ENCODE peak calls at places on chromosomes 11 and 22, in four cellular contexts. R is Caco-2, A is astrocyte of the cerebellum, L is fibroblast of the aortic adventitia. B is an unnamed sample.

GRCh38 chr11:62575837-62576236 is 2.1 kb upstream of the EEF1G start:
- DNase-seq in L (no peak), R (no peak), A (no peak), B (no peak)

GRCh38 chr11:116413861-116414260 is 358.9 kb downstream of the BUD13 start:
- DNase-seq in A (no peak), L (no peak), R (no peak), B (no peak)

GRCh38 chr11:114822038-114822437 is 143.7 kb downstream of the NXPE2 start:
- DNase-seq in A (no peak), R (no peak), L (no peak), B (no peak)

GRCh38 chr11:19242184-19242932 is 1.6 kb upstream of the E2F8 start:
- DNase-seq in L (no peak), A (no peak), R (no peak), B (no peak)

GRCh38 chr11:111296196-111296595 is 2.1 kb upstream of the POU2AF3 start:
- DNase-seq in A (no peak), L (no peak), R (no peak), B (no peak)

GRCh38 chr22:31948002-31948401 is 3.7 kb downstream of the YWHAH start:
- DNase-seq in R (no peak), A (no peak), L (no peak), B (no peak)

GRCh38 chr11:9301720-9302119 is 12.7 kb downstream of the TMEM41B start:
- DNase-seq in R (no peak), L (no peak), A (no peak), B (no peak)

GRCh38 chr11:92852946-92853345 is 116.5 kb upstream of the MTNR1B start:
- DNase-seq in L (no peak), R (no peak), A (no peak), B (no peak)

GRCh38 chr22:37801946-37802309 is 5.8 kb upstream of the GCAT start:
- DNase-seq in L (no peak), A (no peak), R (no peak), B (no peak)

GRCh38 chr11:129252621-129253020 is 60.5 kb upstream of the ARHGAP32 start:
- DNase-seq in A (no peak), R (no peak), L (no peak), B (no peak)

GRCh38 chr11:20671856-20672546 is 2.6 kb downstream of the NELL1 start:
- DNase-seq in R (no peak), L (no peak), A (no peak), B (no peak)

GRCh38 chr22:31906569-31906968 is 37.8 kb upstream of the YWHAH start:
- DNase-seq in A (no peak), R (no peak), L (no peak), B (no peak)

GRCh38 chr11:81246937-81247336 is 1486.7 kb downstream of the FAM181B start:
- DNase-seq in A (no peak), L (no peak), R (no peak), B (peak)

GRCh38 chr11:96263361-96263763 is 79.6 kb downstream of the MAML2 start:
- DNase-seq in R (no peak), A (no peak), L (peak), B (no peak)

GRCh38 chr11:85827768-85828639 is 17.1 kb upstream of the SYTL2 start:
- DNase-seq in R (no peak), L (peak), A (peak), B (peak)

GRCh38 chr11:36380296-36381004 is 84.4 kb downstream of the PRR5L start:
- DNase-seq in R (no peak), L (no peak), A (no peak), B (no peak)

GRCh38 chr11:69704508-69705245 is 855 bp upstream of the FGF19 start:
- DNase-seq in R (no peak), L (no peak), A (no peak), B (no peak)
- H3K4me3 ChIP-seq in R (peak), L (no peak), A (no peak), B (no peak)

GRCh38 chr11:125062931-125063428 is at the start of gene SLC37A2:
- DNase-seq in R (peak), A (peak), L (peak), B (no peak)
- TF ChIP-seq CTCF in R (peak), A (no peak), L (no peak), B (no peak)

DNA sequence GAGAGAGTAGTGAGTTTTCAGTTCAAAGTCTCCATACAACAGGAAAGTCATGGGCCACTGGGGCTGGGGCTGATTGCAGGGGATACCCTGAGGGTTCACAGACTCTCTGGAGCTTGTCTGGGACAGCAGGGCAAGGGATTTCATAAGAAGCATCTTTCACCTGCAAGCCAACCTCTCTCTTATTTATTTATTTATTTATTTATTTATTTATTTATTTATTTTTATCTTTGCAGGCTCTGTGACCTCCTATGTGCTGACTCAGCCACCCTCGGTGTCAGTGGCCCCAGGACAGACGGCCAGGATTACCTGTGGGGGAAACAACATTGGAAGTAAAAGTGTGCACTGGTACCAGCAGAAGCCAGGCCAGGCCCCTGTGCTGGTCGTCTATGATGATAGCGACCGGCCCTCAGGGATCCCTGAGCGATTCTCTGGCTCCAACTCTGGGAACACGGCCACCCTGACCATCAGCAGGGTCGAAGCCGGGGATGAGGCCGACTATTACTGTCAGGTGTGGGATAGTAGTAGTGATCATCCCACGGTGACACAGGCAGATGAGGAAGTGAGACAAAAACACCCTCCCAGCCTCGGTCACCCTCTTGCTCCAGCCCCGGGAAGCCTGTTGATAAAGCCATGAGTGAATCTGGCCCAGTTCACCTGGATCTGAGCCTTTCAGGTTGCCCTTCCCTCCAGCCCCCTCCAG is 68.4 kb downstream of the GGTLC2 start:
- DNase-seq in A (no peak), R (no peak), L (no peak), B (no peak)
- H3K4me3 ChIP-seq in A (no peak), R (no peak), L (no peak), B (no peak)

DNA sequence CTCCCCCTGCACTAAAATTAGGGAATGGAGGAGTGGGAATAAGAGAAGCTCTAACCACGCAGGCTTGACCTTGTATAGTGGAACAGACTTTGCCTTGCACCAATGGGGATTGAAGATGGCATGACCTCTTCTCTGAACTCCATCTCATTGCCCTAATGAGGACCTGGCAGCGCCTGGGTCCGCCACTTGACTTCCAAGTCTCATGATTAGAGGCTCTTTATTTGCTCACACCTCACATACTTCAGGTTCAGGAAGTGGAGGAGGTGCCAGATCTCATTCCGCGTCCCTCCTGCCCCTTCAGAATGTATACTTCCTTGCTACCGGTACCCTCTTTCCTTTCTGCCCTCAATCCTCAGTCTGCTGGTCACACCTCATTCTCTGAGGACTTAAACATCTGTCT is 106.0 kb upstream of the CD44 start:
- DNase-seq in R (no peak), L (no peak), A (no peak), B (no peak)
- TF ChIP-seq CTCF in R (no peak), L (no peak), A (no peak), B (no peak)

DNA sequence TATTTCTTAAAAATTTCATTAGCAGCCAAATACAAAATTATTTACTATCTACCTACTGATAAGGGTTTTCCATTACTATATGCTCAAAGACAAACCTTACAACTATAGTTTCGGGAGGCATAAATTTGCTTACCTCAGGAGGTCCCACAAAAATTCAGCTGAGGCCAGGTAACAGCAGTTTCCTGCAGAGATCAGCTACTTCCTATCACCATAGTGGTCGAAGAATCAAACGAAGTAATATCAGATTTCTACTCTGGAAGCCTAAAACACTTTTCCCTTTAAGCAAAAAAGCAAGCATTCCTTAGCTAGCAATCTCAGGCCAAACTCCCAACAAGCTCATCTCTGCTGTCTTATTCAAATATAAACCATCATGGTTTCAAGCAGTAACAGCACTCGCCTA is 3.1 kb downstream of the NAP1L4 start:
- DNase-seq in R (no peak), L (no peak), A (peak), B (no peak)
- H3K4me3 ChIP-seq in R (peak), L (peak), A (peak), B (peak)

GRCh38 chr22:26170795-26171194 is 1.5 kb downstream of the SEZ6L start:
- DNase-seq in R (no peak), A (no peak), L (no peak), B (no peak)
- TF ChIP-seq CTCF in R (no peak), A (no peak), L (no peak), B (no peak)

GRCh38 chr11:57787920-57788716 is 26.5 kb downstream of the CTNND1 start:
- DNase-seq in R (peak), A (no peak), L (no peak), B (no peak)

GRCh38 chr11:57781529-57781943 is 19.9 kb downstream of the CTNND1 start:
- DNase-seq in R (peak), A (no peak), L (peak), B (peak)

GRCh38 chr11:57786436-57786835 is 24.8 kb downstream of the CTNND1 start:
- DNase-seq in L (no peak), R (no peak), A (no peak), B (peak)

GRCh38 chr11:57787205-57787604 is 25.6 kb downstream of the CTNND1 start:
- DNase-seq in A (no peak), R (no peak), L (no peak), B (no peak)

DNA sequence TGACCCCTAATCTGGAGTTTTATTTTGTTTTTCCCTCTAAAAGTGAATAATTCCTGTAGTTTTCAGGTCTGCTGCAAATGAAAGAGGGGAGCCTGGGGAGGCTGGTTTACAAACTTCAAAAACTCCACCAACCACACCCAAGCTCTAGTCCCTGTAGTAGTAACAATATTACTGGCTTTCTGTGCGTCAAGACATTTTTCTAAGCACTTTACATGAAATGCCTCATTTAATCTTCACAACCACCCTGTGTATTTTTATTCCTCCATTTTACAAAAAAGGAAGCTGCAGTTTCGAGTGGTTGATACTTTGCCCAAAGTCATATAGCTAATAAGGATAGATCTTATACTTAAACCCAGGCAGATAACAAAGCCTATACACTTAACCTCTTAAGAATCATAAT is 23.5 kb downstream of the CTNND1 start:
- DNase-seq in R (no peak), L (no peak), A (no peak), B (no peak)
- H3K4me3 ChIP-seq in R (no peak), L (no peak), A (no peak), B (no peak)